ENCODE peak calls at places on chromosomes 4 and X, in four cellular contexts. S is fibroblast of villous mesenchyme, I is AG04449, L is AG10803. U is an unnamed sample.

GRCh38 chrX:72125331-72126047 is 6.2 kb downstream of the RTL5 start:
- DNase-seq in S (no peak), I (no peak), L (no peak), U (no peak)

GRCh38 chr4:90419124-90419711 is 292.0 kb downstream of the CCSER1 start:
- DNase-seq in I (no peak), L (peak), S (peak), U (peak)

GRCh38 chr4:139515531-139515958 is 40.5 kb downstream of the SETD7 start:
- DNase-seq in I (no peak), L (peak), S (no peak), U (no peak)

GRCh38 chrX:151753313-151754041 is 18.9 kb downstream of the CNGA2 start:
- DNase-seq in I (no peak), L (peak), S (peak), U (no peak)

GRCh38 chr4:107380836-107381438 is 339.1 kb downstream of the PAPSS1 start:
- DNase-seq in L (peak), I (no peak), S (no peak), U (no peak)

GRCh38 chr4:2007804-2008670 is 737 bp downstream of the NELFA start:
- DNase-seq in S (peak), I (no peak), L (no peak), U (peak)

GRCh38 chr4:1072830-1073446 is 40.4 kb downstream of the RNF212 start:
- DNase-seq in S (peak), I (no peak), L (peak), U (peak)

GRCh38 chr4:101621120-101621519 is 169.4 kb upstream of the BANK1 start:
- DNase-seq in I (no peak), L (peak), S (peak), U (peak)

GRCh38 chrX:83845397-83845796 is 15.5 kb upstream of the CYLC1 start:
- DNase-seq in S (peak), I (no peak), L (peak), U (peak)

GRCh38 chrX:112233164-112233563 is 150.6 kb upstream of the TRPC5 start:
- DNase-seq in L (no peak), I (no peak), S (no peak), U (no peak)

GRCh38 chr4:2843909-2844584 is 403 bp downstream of the ADD1 start:
- DNase-seq in S (peak), L (peak), I (no peak), U (peak)

GRCh38 chr4:176774852-176775251 is 17.9 kb downstream of the VEGFC start:
- DNase-seq in L (no peak), S (no peak), I (no peak), U (no peak)

GRCh38 chr4:55921093-55921492 is 27.7 kb upstream of the CEP135 start:
- DNase-seq in S (no peak), L (peak), I (no peak), U (no peak)

GRCh38 chrX:15277594-15277993 is 7.7 kb upstream of the ASB9 start:
- DNase-seq in S (no peak), I (no peak), L (no peak), U (no peak)

GRCh38 chrX:15143050-15143824 is 126.6 kb downstream of the ASB9 start:
- DNase-seq in L (peak), I (no peak), S (peak), U (peak)

GRCh38 chrX:3346436-3347329 is at the start of gene MXRA5:
- DNase-seq in S (peak), I (no peak), L (peak), U (peak)

GRCh38 chr4:92847046-92847445 is 543.3 kb downstream of the GRID2 start:
- DNase-seq in S (no peak), I (no peak), L (no peak), U (no peak)

GRCh38 chrX:24332868-24333267 is 19.0 kb upstream of the SUPT20HL2 start:
- DNase-seq in S (no peak), I (no peak), L (no peak), U (no peak)

GRCh38 chrX:41556958-41557357 is 109.8 kb downstream of the NYX start:
- DNase-seq in L (peak), I (no peak), S (no peak), U (no peak)

GRCh38 chr4:105196523-105197145 is 50.0 kb downstream of the TET2 start:
- DNase-seq in I (no peak), S (peak), L (no peak), U (peak)

GRCh38 chr4:189206953-189207352 is 733.7 kb upstream of the FRG1 start:
- DNase-seq in I (no peak), L (no peak), S (no peak), U (no peak)

GRCh38 chr4:2273221-2273620 is 11.3 kb upstream of the MXD4 start:
- DNase-seq in L (no peak), I (no peak), S (no peak), U (no peak)

GRCh38 chrX:76253432-76253831 is 80.6 kb downstream of the PBDC1 start:
- DNase-seq in I (peak), L (peak), S (peak), U (peak)

GRCh38 chr4:53576676-53577372 is 14.5 kb downstream of the LNX1 start:
- DNase-seq in L (no peak), S (peak), I (peak), U (peak)

GRCh38 chr4:13627185-13627605 is 330 bp downstream of the BOD1L1 start:
- DNase-seq in S (peak), I (no peak), L (peak), U (peak)

GRCh38 chr4:80266902-80267380 is 477 bp downstream of the FGF5 start:
- DNase-seq in L (peak), S (peak), I (no peak), U (peak)

GRCh38 chrX:106726485-106727437 is at the start of gene RNF128:
- DNase-seq in I (no peak), S (no peak), L (peak), U (peak)
- H3K4me3 ChIP-seq in I (peak), S (peak), L (peak), U (peak)

DNA sequence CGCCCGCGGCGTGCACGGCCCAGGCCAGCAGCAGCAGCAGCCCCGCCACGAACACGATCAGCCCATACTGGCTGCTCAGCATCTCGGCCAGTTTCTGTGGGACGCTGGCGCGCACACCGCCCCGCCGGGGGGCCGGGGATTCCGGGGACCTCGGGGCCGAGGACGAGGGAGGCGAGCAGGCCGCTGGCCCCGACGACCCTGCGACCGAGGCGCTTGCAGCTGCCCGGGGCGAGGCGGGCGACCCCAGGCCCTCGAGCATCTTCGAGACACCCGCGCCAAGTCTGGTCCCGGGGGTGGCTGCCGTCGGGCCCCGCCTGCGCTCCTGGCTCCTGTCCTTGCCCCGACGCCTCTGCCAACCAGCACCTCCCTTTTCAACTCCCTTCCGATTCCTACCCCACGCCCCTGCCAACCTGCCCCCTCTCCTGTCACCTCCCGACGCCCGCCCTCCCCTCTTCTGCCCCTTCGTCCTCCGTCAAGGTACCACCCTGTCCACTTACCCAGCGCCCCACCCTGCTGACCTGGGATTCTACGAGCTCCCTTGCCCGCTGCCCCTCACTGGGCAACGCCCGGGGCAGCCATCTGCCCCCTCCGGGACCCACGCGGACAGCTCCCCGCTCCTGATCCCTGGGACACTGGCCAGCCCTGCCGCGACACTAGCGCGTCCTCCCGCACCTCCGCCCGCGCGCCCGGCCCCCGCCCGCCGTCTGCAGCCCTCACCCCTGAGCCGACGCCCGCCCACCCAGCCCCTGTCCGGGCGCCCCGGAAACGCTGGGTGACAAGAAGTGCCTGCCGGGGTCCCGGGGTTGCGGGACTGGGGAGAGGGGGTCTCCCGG is at the start of gene OTOP1:
- DNase-seq in I (no peak), S (no peak), L (no peak), U (no peak)
- H3K4me3 ChIP-seq in I (no peak), S (no peak), L (no peak), U (peak)

DNA sequence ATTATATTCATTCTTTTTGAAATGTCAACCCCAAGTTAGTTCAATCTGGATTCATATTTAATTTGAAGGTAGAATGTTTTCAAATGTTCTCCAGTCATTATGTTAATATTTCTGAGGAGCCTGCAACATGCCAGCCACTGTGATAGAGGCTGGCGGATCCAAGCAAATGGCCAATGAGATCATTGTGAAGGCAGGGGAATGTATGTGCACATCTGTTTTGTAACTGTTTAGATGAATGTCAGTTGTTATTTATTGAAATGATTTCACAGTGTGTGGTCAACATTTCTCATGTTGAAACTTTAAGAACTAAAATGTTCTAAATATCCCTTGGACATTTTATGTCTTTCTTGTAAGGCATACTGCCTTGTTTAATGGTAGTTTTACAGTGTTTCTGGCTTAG is 1.6 kb downstream of the CXCL1 start:
- DNase-seq in S (peak), I (no peak), L (peak), U (peak)
- H3K4me3 ChIP-seq in S (peak), I (no peak), L (no peak), U (peak)

DNA sequence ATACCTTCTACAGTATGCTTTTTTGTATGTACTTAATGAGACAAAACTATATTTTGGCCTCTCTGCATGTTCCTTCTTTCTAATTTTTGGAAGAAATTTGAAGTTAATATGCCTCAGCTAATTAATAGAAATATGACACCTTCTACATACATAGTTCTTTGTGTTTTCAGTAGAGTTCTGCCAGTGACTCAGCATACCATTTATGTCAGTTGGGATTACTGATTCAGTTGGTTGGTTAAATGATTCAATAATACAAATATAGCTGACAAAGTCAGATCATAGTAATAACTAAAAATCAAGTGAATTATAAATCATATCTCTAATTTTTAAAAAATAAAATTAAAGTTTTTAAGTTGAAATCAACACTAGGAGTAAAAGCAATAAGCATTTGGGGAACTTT is 16.8 kb downstream of the BTC start:
- DNase-seq in S (no peak), I (no peak), L (no peak), U (no peak)
- H3K4me3 ChIP-seq in S (no peak), I (no peak), L (no peak), U (no peak)

DNA sequence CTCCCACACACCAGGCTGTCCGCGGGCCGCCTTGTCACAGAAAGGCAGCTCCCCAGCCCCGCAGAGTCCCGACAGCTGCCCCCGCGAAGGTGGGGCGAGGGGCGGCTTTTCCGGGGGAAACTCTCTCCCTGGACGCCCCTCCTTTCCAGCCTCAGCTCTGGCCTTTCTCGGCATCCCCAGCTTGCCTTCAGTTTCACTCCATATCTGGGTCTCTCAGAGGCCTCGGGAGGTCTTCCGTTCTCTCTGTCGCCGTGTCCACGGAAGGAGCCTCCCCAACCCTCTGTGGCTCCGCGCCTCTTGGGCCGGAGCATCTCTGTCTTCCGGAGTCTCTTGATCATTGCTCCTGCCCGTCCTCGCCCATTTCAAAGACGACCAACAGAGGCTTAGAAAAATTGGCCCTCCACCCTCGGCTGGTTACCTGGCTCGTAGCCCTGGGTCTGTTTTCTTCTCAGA is 6.1 kb upstream of the MSX1 start:
- DNase-seq in I (no peak), S (no peak), L (no peak), U (no peak)
- H3K4me3 ChIP-seq in I (peak), S (peak), L (peak), U (peak)

GRCh38 chr4:119029847-119030535 is 105.6 kb upstream of the MYOZ2 start:
- DNase-seq in L (no peak), S (no peak), I (no peak), U (no peak)

GRCh38 chr4:119025916-119026661 is 109.5 kb upstream of the MYOZ2 start:
- DNase-seq in L (peak), S (peak), I (peak), U (peak)

GRCh38 chr4:119028296-119028695 is 107.3 kb upstream of the MYOZ2 start:
- DNase-seq in S (no peak), L (peak), I (no peak), U (no peak)

GRCh38 chr4:119026662-119027444 is 108.8 kb upstream of the MYOZ2 start:
- DNase-seq in L (peak), I (no peak), S (peak), U (no peak)

GRCh38 chr4:119027815-119028214 is 107.8 kb upstream of the MYOZ2 start:
- DNase-seq in S (no peak), L (no peak), I (no peak), U (no peak)
- H3K4me3 ChIP-seq in S (peak), L (peak), I (peak), U (no peak)

U was measured in mesenchymal stem cell.